ENCODE peak calls at places on chromosomes 2 and 18, in four cellular contexts. X, T, I and F are unnamed samples.

GRCh38 chr2:124265641-124266040 is 240.6 kb downstream of the CNTNAP5 start:
- DNase-seq in X (no peak), T (no peak), I (no peak), F (no peak)

GRCh38 chr2:207008105-207008990 is 69.0 kb downstream of the CPO start:
- DNase-seq in X (peak), T (no peak), I (no peak), F (no peak)

GRCh38 chr2:23602113-23602512 is 217.1 kb downstream of the KLHL29 start:
- DNase-seq in X (no peak), T (no peak), I (peak), F (peak)

GRCh38 chr2:208935531-208935930 is 488.3 kb upstream of the MAP2 start:
- DNase-seq in X (no peak), T (no peak), I (no peak), F (no peak)

GRCh38 chr2:182870227-182870626 is 3.8 kb upstream of the FRZB start:
- DNase-seq in X (no peak), T (peak), I (no peak), F (no peak)

GRCh38 chr2:17257194-17257909 is 260.9 kb downstream of the RAD51AP2 start:
- DNase-seq in X (no peak), T (no peak), I (peak), F (no peak)

GRCh38 chr2:141941224-141941714 is 189.5 kb downstream of the LRP1B start:
- DNase-seq in X (no peak), T (no peak), I (no peak), F (no peak)

GRCh38 chr2:219291910-219292490 is 12.8 kb downstream of the DNAJB2 start:
- DNase-seq in X (no peak), T (no peak), I (no peak), F (no peak)

GRCh38 chr2:24365051-24365450 is 4.7 kb upstream of the ITSN2 start:
- DNase-seq in X (no peak), T (peak), I (no peak), F (no peak)

GRCh38 chr2:147173186-147173575 is 671.6 kb upstream of the ACVR2A start:
- DNase-seq in X (no peak), T (no peak), I (no peak), F (no peak)

GRCh38 chr2:97702731-97703470 is 10.5 kb upstream of the ZAP70 start:
- DNase-seq in X (no peak), T (no peak), I (no peak), F (no peak)

GRCh38 chr2:63723709-63724108 is 118.0 kb upstream of the UGP2 start:
- DNase-seq in X (no peak), T (no peak), I (no peak), F (no peak)

GRCh38 chr2:69464575-69464974 is 27.3 kb upstream of the NFU1 start:
- DNase-seq in X (no peak), T (no peak), I (peak), F (no peak)

GRCh38 chr2:214575030-214575949 is 164.4 kb downstream of the VWC2L start:
- DNase-seq in X (no peak), T (no peak), I (no peak), F (no peak)

GRCh38 chr2:158191569-158191968 is 89.9 kb downstream of the UPP2 start:
- DNase-seq in X (no peak), T (no peak), I (no peak), F (no peak)

GRCh38 chr2:63792523-63792922 is 49.2 kb upstream of the UGP2 start:
- DNase-seq in X (no peak), T (no peak), I (peak), F (peak)

GRCh38 chr18:28159055-28159454 is 17.9 kb downstream of the CDH2 start:
- DNase-seq in X (no peak), T (no peak), I (no peak), F (no peak)

GRCh38 chr2:128350736-128351135 is 32.1 kb upstream of the HS6ST1 start:
- DNase-seq in X (no peak), T (no peak), I (no peak), F (no peak)

GRCh38 chr2:236049981-236050380 is 118.2 kb downstream of the GBX2 start:
- DNase-seq in X (no peak), T (no peak), I (no peak), F (no peak)

GRCh38 chr2:15458277-15458676 is 102.9 kb downstream of the NBAS start:
- DNase-seq in X (no peak), T (no peak), I (no peak), F (no peak)

GRCh38 chr2:241112046-241112445 is 10.0 kb upstream of the MTERF4 start:
- DNase-seq in X (no peak), T (no peak), I (no peak), F (no peak)